ENCODE peak calls at places on chromosomes 11 and 22, in six cellular contexts. C, A, I, S, F and J are unnamed samples.

GRCh38 chr11:23679041-23679440 is 817.8 kb upstream of the LUZP2 start:
- DNase-seq in C (no peak), A (no peak), I (no peak), S (no peak), F (no peak), J (no peak)

GRCh38 chr11:65432686-65433582 is 10.3 kb downstream of the NEAT1 start:
- DNase-seq in C (peak; percentile 68), A (peak; percentile 62), I (no peak), S (no peak), F (no peak), J (peak; percentile 77)

GRCh38 chr11:36793542-36793926 is 195.5 kb upstream of the RAG2 start:
- DNase-seq in C (peak; percentile 5), A (peak; percentile 17), I (no peak), S (no peak), F (peak; percentile 19), J (peak; percentile 59)

GRCh38 chr11:122122179-122122578 is 6.2 kb upstream of the BLID start:
- DNase-seq in C (no peak), A (peak; percentile 71), I (no peak), S (no peak), F (no peak), J (no peak)

GRCh38 chr22:26321469-26321913 is 107.6 kb upstream of the ASPHD2 start:
- DNase-seq in C (no peak), A (peak; percentile 31), I (no peak), S (no peak), F (no peak), J (no peak)

GRCh38 chr11:46616551-46617450 is at the start of gene HARBI1:
- DNase-seq in C (peak; percentile 89), A (peak; percentile 86), I (peak; percentile 82), S (peak; percentile 94), F (peak; percentile 96), J (peak; percentile 98)

GRCh38 chr11:396948-397548 is 3.0 kb downstream of the PKP3 start:
- DNase-seq in C (peak; percentile 58), A (no peak), I (no peak), S (no peak), F (no peak), J (no peak)

GRCh38 chr22:17581056-17581455 is 17.8 kb downstream of the SLC25A18 start:
- DNase-seq in C (no peak), A (no peak), I (no peak), S (no peak), F (no peak), J (no peak)

GRCh38 chr11:20762112-20762511 is 92.7 kb downstream of the NELL1 start:
- DNase-seq in C (no peak), A (no peak), I (no peak), S (no peak), F (no peak), J (no peak)

GRCh38 chr11:72321381-72321996 is 77.5 kb upstream of the PHOX2A start:
- DNase-seq in C (peak; percentile 46), A (peak; percentile 75), I (no peak), S (no peak), F (no peak), J (no peak)

GRCh38 chr22:49257551-49257951 is 570.1 kb downstream of the BRD1 start:
- DNase-seq in C (no peak), A (no peak), I (no peak), S (no peak), F (no peak), J (no peak)

GRCh38 chr11:119518746-119519382 is 95.9 kb upstream of the THY1 start:
- DNase-seq in C (peak; percentile 37), A (peak; percentile 68), I (no peak), S (peak; percentile 19), F (peak; percentile 80), J (peak; percentile 54)

GRCh38 chr11:58731819-58732218 is at the start of gene GLYAT:
- DNase-seq in C (no peak), A (no peak), I (no peak), S (no peak), F (no peak), J (no peak)

GRCh38 chr11:130121430-130121978 is 38.1 kb upstream of the ST14 start:
- DNase-seq in C (peak; percentile 79), A (no peak), I (peak; percentile 29), S (no peak), F (no peak), J (no peak)

GRCh38 chr22:41576877-41577276 is 12.8 kb downstream of the PMM1 start:
- DNase-seq in C (peak; percentile 68), A (peak; percentile 56), I (peak; percentile 35), S (peak; percentile 63), F (peak; percentile 74), J (peak; percentile 75)

GRCh38 chr22:22200569-22201184 is 43.9 kb upstream of the VPREB1 start:
- DNase-seq in C (no peak), A (no peak), I (no peak), S (no peak), F (no peak), J (no peak)

GRCh38 chr11:94103476-94103875 is 25.2 kb upstream of the PANX1 start:
- DNase-seq in C (no peak), A (no peak), I (no peak), S (no peak), F (no peak), J (no peak)

GRCh38 chr11:75240381-75241035 is at the start of gene TPBGL:
- DNase-seq in C (no peak), A (no peak), I (no peak), S (no peak), F (peak; percentile 30), J (peak; percentile 63)
- TF ChIP-seq EZH2 in C (peak; percentile 47), A (no peak), I (no peak), S (no peak), F (peak; percentile 82), J (peak; percentile 34)

GRCh38 chr11:118170892-118171273 is 5.6 kb downstream of the SCN2B start:
- DNase-seq in C (no peak), A (no peak), I (no peak), S (no peak), F (no peak), J (no peak)

GRCh38 chr11:118171274-118172062 is 5.0 kb downstream of the SCN2B start:
- DNase-seq in C (peak; percentile 58), A (peak; percentile 80), I (no peak), S (peak; percentile 53), F (peak; percentile 87), J (peak; percentile 82)

GRCh38 chr11:118170231-118170630 is 6.2 kb downstream of the SCN2B start:
- DNase-seq in C (no peak), A (no peak), I (no peak), S (no peak), F (no peak), J (no peak)

GRCh38 chr11:118174006-118174567 is 2.4 kb downstream of the SCN2B start:
- DNase-seq in C (no peak), A (no peak), I (no peak), S (no peak), F (no peak), J (no peak)

GRCh38 chr11:118172356-118172755 is 4.1 kb downstream of the SCN2B start:
- DNase-seq in C (no peak), A (no peak), I (no peak), S (no peak), F (no peak), J (no peak)
- TF ChIP-seq EZH2 in C (no peak), A (no peak), I (no peak), S (no peak), F (no peak), J (no peak)

GRCh38 chr11:32831241-32831640 is 1.5 kb downstream of the PRRG4 start:
- DNase-seq in C (no peak), A (no peak), I (no peak), S (no peak), F (no peak), J (no peak)

GRCh38 chr11:32830413-32830738 is 649 bp downstream of the PRRG4 start:
- DNase-seq in C (no peak), A (peak; percentile 69), I (no peak), S (peak; percentile 37), F (peak; percentile 77), J (no peak)

GRCh38 chr11:32830796-32831195 is 1.1 kb downstream of the PRRG4 start:
- DNase-seq in C (no peak), A (no peak), I (no peak), S (no peak), F (no peak), J (no peak)

GRCh38 chr11:32829157-32829679 is 509 bp upstream of the PRRG4 start:
- DNase-seq in C (no peak), A (peak; percentile 44), I (no peak), S (no peak), F (peak; percentile 40), J (no peak)

DNA sequence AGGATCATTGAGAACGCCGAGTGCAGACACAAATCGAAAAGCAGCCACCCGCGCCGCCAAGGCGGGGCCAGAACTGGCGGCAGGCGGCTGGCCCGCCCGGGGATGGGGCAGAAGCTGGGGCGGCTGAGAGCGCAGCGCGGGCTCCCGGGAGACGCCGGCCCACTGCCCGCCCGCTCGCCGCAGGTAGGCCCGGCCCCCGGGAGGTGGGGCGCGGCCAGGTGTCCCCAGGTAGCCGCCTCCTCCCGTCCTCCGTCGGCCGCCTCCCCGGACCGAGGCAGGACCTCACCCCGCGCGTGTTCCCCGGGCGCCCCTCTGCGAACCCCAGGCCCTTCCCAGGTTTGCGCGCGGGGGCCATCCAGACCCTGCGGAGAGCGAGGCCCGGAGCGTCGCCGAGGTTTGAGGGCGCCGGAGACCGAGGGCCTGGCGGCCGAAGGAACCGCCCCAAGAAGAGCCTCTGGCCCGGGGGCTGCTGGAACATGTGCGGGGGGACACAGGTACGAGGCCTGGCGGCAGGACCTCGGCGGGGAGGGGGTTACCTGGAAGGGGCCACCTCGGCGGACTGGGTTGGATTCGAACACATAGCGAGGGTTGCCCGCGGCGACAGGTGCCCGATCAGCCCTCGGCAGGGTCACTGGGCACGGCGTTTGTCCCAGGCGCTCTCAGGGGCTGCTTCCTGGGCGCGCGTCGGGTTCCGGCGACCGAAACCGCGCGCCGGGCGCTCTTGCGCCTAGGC is at the start of gene PRRG4:
- DNase-seq in C (peak; percentile 29), A (peak; percentile 81), I (no peak), S (peak; percentile 95), F (peak; percentile 89), J (peak; percentile 87)
- TF ChIP-seq EZH2 in C (peak; percentile 42), A (no peak), I (no peak), S (no peak), F (no peak), J (no peak)

DNA sequence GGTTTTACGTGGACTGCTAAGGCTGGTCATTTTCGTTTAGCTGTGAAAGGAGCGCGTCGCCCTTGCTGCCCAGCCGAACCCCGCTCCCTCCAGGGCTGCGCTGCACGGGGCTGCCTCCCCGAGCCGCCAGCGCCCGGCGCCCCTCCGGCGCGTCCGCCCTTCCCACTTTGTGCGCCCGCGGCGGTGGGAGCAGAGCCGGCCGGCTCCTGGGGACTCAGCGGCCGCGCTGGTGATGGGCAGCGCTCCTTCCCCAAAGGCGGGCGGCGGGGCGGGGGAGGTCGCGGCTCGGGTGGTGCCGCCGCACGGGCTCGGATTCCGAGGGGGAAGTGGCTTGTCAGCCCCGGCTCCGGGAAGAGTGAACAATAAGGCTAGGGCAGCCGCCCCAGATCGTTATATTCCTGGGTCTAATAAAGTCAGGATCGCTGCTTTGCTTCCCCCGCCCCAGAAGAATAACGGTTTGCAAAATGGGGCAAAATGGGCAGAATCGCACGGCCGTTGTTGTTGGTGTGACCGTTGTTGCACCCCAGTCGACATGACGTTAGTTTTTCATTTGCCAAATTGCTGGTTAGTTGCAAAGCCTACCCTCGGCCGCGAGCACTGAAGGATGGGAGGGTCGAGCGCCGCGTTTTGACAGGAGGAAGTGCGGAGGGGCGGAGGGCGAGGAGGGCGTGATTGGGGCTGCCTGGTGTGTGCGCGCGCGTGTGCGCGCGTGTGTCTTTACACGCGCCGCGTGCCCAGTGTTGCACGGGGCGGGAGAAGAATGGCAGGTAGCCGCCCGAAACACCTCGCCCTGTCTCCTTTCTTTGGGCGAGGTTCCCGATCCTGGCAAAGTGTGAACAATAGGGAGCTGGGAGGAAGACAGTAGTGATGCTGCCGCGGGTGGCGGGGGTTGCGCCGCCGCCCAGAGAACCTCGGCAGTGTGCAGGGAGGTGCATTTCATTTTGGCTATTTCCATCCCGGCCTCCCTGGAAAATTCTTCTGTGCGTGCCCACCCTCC is 829 bp downstream of the NCAM1 start:
- DNase-seq in C (peak; percentile 7), A (no peak), I (no peak), S (no peak), F (peak; percentile 28), J (peak; percentile 52)
- TF ChIP-seq EZH2 in C (peak; percentile 85), A (peak; percentile 97), I (no peak), S (no peak), F (peak; percentile 55), J (peak; percentile 59)